ENCODE peak calls at places on chromosomes 11 and 22, in eight cellular contexts. T is activated CD4-positive, alpha-beta T cell treated with anti-CD3 and anti-CD28 coated beads for 24 hours; S is OCI-LY7; D is A549; X is NCI-H1417; M is AG04449; F is GM19239; P is SHP77. Z is an unnamed sample.

GRCh38 chr11:115317428-115318185 is 186.6 kb downstream of the CADM1 start:
- DNase-seq in F (no peak), T (no peak), P (no peak), M (no peak), S (no peak), X (peak), D (no peak), Z (no peak)

GRCh38 chr11:116731097-116731761 is 41.6 kb downstream of the BUD13 start:
- DNase-seq in T (no peak), M (no peak), S (no peak), P (no peak), F (no peak), D (no peak), X (peak), Z (no peak)

GRCh38 chr11:134252539-134253188 is 488 bp downstream of the THYN1 start:
- DNase-seq in X (no peak), S (peak), D (no peak), M (no peak), T (no peak), P (no peak), F (no peak), Z (no peak)

GRCh38 chr11:16606784-16607674 is 131.4 kb upstream of the C11orf58 start:
- DNase-seq in P (no peak), D (no peak), T (no peak), F (no peak), S (no peak), X (peak), M (no peak), Z (no peak)

GRCh38 chr22:31313366-31314147 is 21.3 kb upstream of the PIK3IP1 start:
- DNase-seq in F (peak), X (peak), P (peak), T (peak), M (no peak), D (peak), S (peak), Z (peak)

GRCh38 chr11:17777086-17777725 is 42.6 kb downstream of the KCNC1 start:
- DNase-seq in F (no peak), P (no peak), T (no peak), X (no peak), M (no peak), D (no peak), S (no peak), Z (no peak)

GRCh38 chr11:65778431-65778900 is 2.3 kb downstream of the AP5B1 start:
- DNase-seq in M (no peak), F (no peak), X (no peak), D (no peak), T (no peak), P (no peak), S (no peak), Z (no peak)

GRCh38 chr11:117836077-117836960 is 11.8 kb upstream of the FXYD2 start:
- DNase-seq in P (no peak), X (no peak), S (no peak), F (no peak), D (no peak), T (no peak), M (no peak), Z (no peak)

Z was measured in thoracic aorta.